ENCODE peak calls at places on chromosomes 13 and 19, in nine cellular contexts. One of them, this sample, is unnamed.

GRCh38 chr19:2729943-2730818 is 9.0 kb upstream of the DIRAS1 start:
- DNase-seq in mammary epithelial cell: no peak
- DNase-seq in tibial artery: no peak
- DNase-seq in IMR-90: no peak
- DNase-seq in gastrocnemius medialis: no peak
- DNase-seq in neural progenitor cell: no peak
- DNase-seq in hepatocyte: no peak
- DNase-seq in MM.1S: no peak
- DNase-seq in PC-3: no peak
- DNase-seq in this sample: no peak

GRCh38 chr19:31256601-31256990 is 92.6 kb downstream of the TSHZ3 start:
- DNase-seq in mammary epithelial cell: no peak
- DNase-seq in tibial artery: no peak
- DNase-seq in IMR-90: no peak
- DNase-seq in gastrocnemius medialis: no peak
- DNase-seq in neural progenitor cell: no peak
- DNase-seq in hepatocyte: no peak
- DNase-seq in MM.1S: no peak
- DNase-seq in PC-3: no peak
- DNase-seq in this sample: no peak

GRCh38 chr19:57587529-57587928 is 3.6 kb downstream of the ZIK1 start:
- DNase-seq in mammary epithelial cell: peak; percentile 83
- DNase-seq in tibial artery: no peak
- DNase-seq in IMR-90: peak; percentile 87
- DNase-seq in gastrocnemius medialis: no peak
- DNase-seq in neural progenitor cell: no peak
- DNase-seq in hepatocyte: no peak
- DNase-seq in MM.1S: no peak
- DNase-seq in PC-3: peak; percentile 61
- DNase-seq in this sample: no peak

GRCh38 chr13:113938716-113939115 is 35.2 kb downstream of the C13orf46 start:
- DNase-seq in mammary epithelial cell: no peak
- DNase-seq in tibial artery: no peak
- DNase-seq in IMR-90: no peak
- DNase-seq in gastrocnemius medialis: no peak
- DNase-seq in neural progenitor cell: no peak
- DNase-seq in hepatocyte: no peak
- DNase-seq in MM.1S: no peak
- DNase-seq in PC-3: no peak
- DNase-seq in this sample: no peak

GRCh38 chr19:1105873-1106840 is 2.4 kb downstream of the GPX4 start:
- DNase-seq in mammary epithelial cell: no peak
- DNase-seq in tibial artery: no peak
- DNase-seq in IMR-90: no peak
- DNase-seq in gastrocnemius medialis: no peak
- DNase-seq in neural progenitor cell: no peak
- DNase-seq in hepatocyte: no peak
- DNase-seq in MM.1S: no peak
- DNase-seq in PC-3: no peak
- DNase-seq in this sample: no peak

GRCh38 chr13:90068658-90069057 is 1278.8 kb upstream of the MIR17HG start:
- DNase-seq in mammary epithelial cell: no peak
- DNase-seq in tibial artery: no peak
- DNase-seq in IMR-90: no peak
- DNase-seq in gastrocnemius medialis: no peak
- DNase-seq in neural progenitor cell: no peak
- DNase-seq in hepatocyte: no peak
- DNase-seq in MM.1S: peak; percentile 47
- DNase-seq in PC-3: no peak
- DNase-seq in this sample: no peak

GRCh38 chr19:43763473-43763939 is 8.7 kb upstream of the SMG9 start:
- DNase-seq in mammary epithelial cell: no peak
- DNase-seq in tibial artery: no peak
- DNase-seq in IMR-90: peak; percentile 45
- DNase-seq in gastrocnemius medialis: no peak
- DNase-seq in neural progenitor cell: no peak
- DNase-seq in hepatocyte: no peak
- DNase-seq in MM.1S: no peak
- DNase-seq in PC-3: no peak
- DNase-seq in this sample: no peak

GRCh38 chr13:89401209-89401810 is 1730.1 kb downstream of the SLITRK5 start:
- DNase-seq in mammary epithelial cell: peak; percentile 91
- DNase-seq in tibial artery: no peak
- DNase-seq in IMR-90: peak; percentile 73
- DNase-seq in gastrocnemius medialis: no peak
- DNase-seq in neural progenitor cell: no peak
- DNase-seq in hepatocyte: peak; percentile 34
- DNase-seq in MM.1S: no peak
- DNase-seq in PC-3: peak; percentile 61
- DNase-seq in this sample: no peak

GRCh38 chr19:4391701-4392543 is 8.4 kb downstream of the SH3GL1 start:
- DNase-seq in mammary epithelial cell: peak; percentile 48
- DNase-seq in tibial artery: no peak
- DNase-seq in IMR-90: peak; percentile 91
- DNase-seq in gastrocnemius medialis: peak; percentile 44
- DNase-seq in neural progenitor cell: no peak
- DNase-seq in hepatocyte: no peak
- DNase-seq in MM.1S: no peak
- DNase-seq in PC-3: no peak
- DNase-seq in this sample: no peak

GRCh38 chr19:43372462-43372861 is 19.0 kb downstream of the CD177 start:
- DNase-seq in mammary epithelial cell: peak; percentile 18
- DNase-seq in tibial artery: no peak
- DNase-seq in IMR-90: peak; percentile 24
- DNase-seq in gastrocnemius medialis: no peak
- DNase-seq in neural progenitor cell: no peak
- DNase-seq in hepatocyte: no peak
- DNase-seq in MM.1S: no peak
- DNase-seq in PC-3: no peak
- DNase-seq in this sample: no peak

GRCh38 chr13:92103673-92104296 is 705.4 kb downstream of the GPC5 start:
- DNase-seq in mammary epithelial cell: no peak
- DNase-seq in tibial artery: no peak
- DNase-seq in IMR-90: peak; percentile 9
- DNase-seq in gastrocnemius medialis: no peak
- DNase-seq in neural progenitor cell: no peak
- DNase-seq in hepatocyte: peak; percentile 13
- DNase-seq in MM.1S: no peak
- DNase-seq in PC-3: peak; percentile 23
- DNase-seq in this sample: no peak

GRCh38 chr19:33868821-33869412 is 72.2 kb downstream of the KCTD15 start:
- DNase-seq in mammary epithelial cell: peak; percentile 50
- DNase-seq in tibial artery: no peak
- DNase-seq in IMR-90: no peak
- DNase-seq in gastrocnemius medialis: no peak
- DNase-seq in neural progenitor cell: peak; percentile 50
- DNase-seq in hepatocyte: peak; percentile 44
- DNase-seq in MM.1S: no peak
- DNase-seq in PC-3: no peak
- DNase-seq in this sample: no peak

GRCh38 chr13:108306768-108307332 is 37.3 kb downstream of the TNFSF13B start:
- DNase-seq in mammary epithelial cell: no peak
- DNase-seq in tibial artery: no peak
- DNase-seq in IMR-90: no peak
- DNase-seq in gastrocnemius medialis: no peak
- DNase-seq in neural progenitor cell: no peak
- DNase-seq in hepatocyte: no peak
- DNase-seq in MM.1S: no peak
- DNase-seq in PC-3: no peak
- DNase-seq in this sample: peak; percentile 37

GRCh38 chr13:48818495-48818961 is 157.2 kb upstream of the FNDC3A start:
- DNase-seq in mammary epithelial cell: peak; percentile 87
- DNase-seq in tibial artery: no peak
- DNase-seq in IMR-90: peak; percentile 98
- DNase-seq in gastrocnemius medialis: no peak
- DNase-seq in neural progenitor cell: no peak
- DNase-seq in hepatocyte: peak; percentile 68
- DNase-seq in MM.1S: no peak
- DNase-seq in PC-3: peak; percentile 82
- DNase-seq in this sample: no peak

GRCh38 chr13:20360041-20360491 is 127.9 kb upstream of the GJB6 start:
- DNase-seq in mammary epithelial cell: peak; percentile 51
- DNase-seq in tibial artery: no peak
- DNase-seq in IMR-90: peak; percentile 43
- DNase-seq in gastrocnemius medialis: no peak
- DNase-seq in neural progenitor cell: no peak
- DNase-seq in hepatocyte: no peak
- DNase-seq in MM.1S: no peak
- DNase-seq in PC-3: peak; percentile 70
- DNase-seq in this sample: no peak

GRCh38 chr19:52993342-52994178 is 20.2 kb upstream of the ERVV-1 start:
- DNase-seq in mammary epithelial cell: peak; percentile 71
- DNase-seq in tibial artery: peak; percentile 79
- DNase-seq in IMR-90: peak; percentile 66
- DNase-seq in gastrocnemius medialis: peak; percentile 27
- DNase-seq in neural progenitor cell: peak; percentile 96
- DNase-seq in hepatocyte: peak; percentile 91
- DNase-seq in MM.1S: no peak
- DNase-seq in PC-3: peak; percentile 79
- DNase-seq in this sample: peak; percentile 71

GRCh38 chr19:56671613-56671994 is at the start of gene ZNF835:
- DNase-seq in mammary epithelial cell: no peak
- DNase-seq in tibial artery: peak; percentile 88
- DNase-seq in IMR-90: no peak
- DNase-seq in gastrocnemius medialis: peak; percentile 80
- DNase-seq in neural progenitor cell: no peak
- DNase-seq in hepatocyte: no peak
- DNase-seq in MM.1S: no peak
- DNase-seq in PC-3: no peak
- DNase-seq in this sample: peak; percentile 79

GRCh38 chr13:64847767-64848166 is 2382.4 kb downstream of the PCDH9 start:
- DNase-seq in mammary epithelial cell: no peak
- DNase-seq in tibial artery: no peak
- DNase-seq in IMR-90: no peak
- DNase-seq in gastrocnemius medialis: no peak
- DNase-seq in neural progenitor cell: no peak
- DNase-seq in hepatocyte: no peak
- DNase-seq in MM.1S: no peak
- DNase-seq in PC-3: no peak
- DNase-seq in this sample: no peak

GRCh38 chr19:55647732-55648656 is at the start of gene CCDC106:
- DNase-seq in mammary epithelial cell: peak; percentile 27
- DNase-seq in tibial artery: peak; percentile 60
- DNase-seq in IMR-90: peak; percentile 68
- DNase-seq in gastrocnemius medialis: peak; percentile 56
- DNase-seq in neural progenitor cell: peak; percentile 90
- DNase-seq in hepatocyte: peak; percentile 82
- DNase-seq in MM.1S: peak; percentile 30
- DNase-seq in PC-3: peak; percentile 68
- DNase-seq in this sample: peak; percentile 60

GRCh38 chr13:20305587-20305986 is 73.5 kb upstream of the GJB6 start:
- DNase-seq in mammary epithelial cell: no peak
- DNase-seq in tibial artery: no peak
- DNase-seq in IMR-90: no peak
- DNase-seq in gastrocnemius medialis: no peak
- DNase-seq in neural progenitor cell: no peak
- DNase-seq in hepatocyte: no peak
- DNase-seq in MM.1S: no peak
- DNase-seq in PC-3: peak; percentile 15
- DNase-seq in this sample: no peak

GRCh38 chr19:32605544-32605943 is 24.6 kb downstream of the PDCD5 start:
- DNase-seq in mammary epithelial cell: no peak
- DNase-seq in tibial artery: no peak
- DNase-seq in IMR-90: no peak
- DNase-seq in gastrocnemius medialis: no peak
- DNase-seq in neural progenitor cell: no peak
- DNase-seq in hepatocyte: no peak
- DNase-seq in MM.1S: no peak
- DNase-seq in PC-3: no peak
- DNase-seq in this sample: no peak

GRCh38 chr13:114066956-114067355 is 65.5 kb downstream of the RASA3 start:
- DNase-seq in mammary epithelial cell: no peak
- DNase-seq in tibial artery: no peak
- DNase-seq in IMR-90: no peak
- DNase-seq in gastrocnemius medialis: no peak
- DNase-seq in neural progenitor cell: no peak
- DNase-seq in hepatocyte: no peak
- DNase-seq in MM.1S: no peak
- DNase-seq in PC-3: no peak
- DNase-seq in this sample: no peak

GRCh38 chr13:71290963-71291937 is 575.8 kb downstream of the DACH1 start:
- DNase-seq in mammary epithelial cell: peak; percentile 43
- DNase-seq in tibial artery: no peak
- DNase-seq in IMR-90: peak; percentile 1
- DNase-seq in gastrocnemius medialis: peak; percentile 29
- DNase-seq in neural progenitor cell: no peak
- DNase-seq in hepatocyte: no peak
- DNase-seq in MM.1S: peak; percentile 85
- DNase-seq in PC-3: peak; percentile 71
- DNase-seq in this sample: peak; percentile 78

GRCh38 chr19:7229735-7230134 is 64.5 kb downstream of the INSR start:
- DNase-seq in mammary epithelial cell: no peak
- DNase-seq in tibial artery: no peak
- DNase-seq in IMR-90: no peak
- DNase-seq in gastrocnemius medialis: no peak
- DNase-seq in neural progenitor cell: no peak
- DNase-seq in hepatocyte: no peak
- DNase-seq in MM.1S: no peak
- DNase-seq in PC-3: no peak
- DNase-seq in this sample: no peak
- H3K4me1 ChIP-seq in mammary epithelial cell: no peaks in the 10 kb centered on the region
- H3K4me1 ChIP-seq in tibial artery: no peaks in the 10 kb centered on the region
- H3K4me1 ChIP-seq in IMR-90: no peaks in the 10 kb centered on the region
- H3K4me1 ChIP-seq in gastrocnemius medialis: peaks cover 35% of the 10 kb centered on the region
- H3K4me1 ChIP-seq in neural progenitor cell: peaks cover 1% of the 10 kb centered on the region
- H3K4me1 ChIP-seq in hepatocyte: peaks cover 1% of the 10 kb centered on the region
- H3K4me1 ChIP-seq in MM.1S: no peaks in the 10 kb centered on the region
- H3K4me1 ChIP-seq in PC-3: no peaks in the 10 kb centered on the region
- H3K4me1 ChIP-seq in this sample: no peaks in the 10 kb centered on the region

GRCh38 chr13:110540871-110541525 is 20.5 kb downstream of the RAB20 start:
- DNase-seq in mammary epithelial cell: no peak
- DNase-seq in tibial artery: no peak
- DNase-seq in IMR-90: no peak
- DNase-seq in gastrocnemius medialis: no peak
- DNase-seq in neural progenitor cell: peak; percentile 55
- DNase-seq in hepatocyte: no peak
- DNase-seq in MM.1S: no peak
- DNase-seq in PC-3: no peak
- DNase-seq in this sample: no peak
- H3K4me1 ChIP-seq in mammary epithelial cell: no peaks in the 10 kb centered on the region
- H3K4me1 ChIP-seq in tibial artery: no peaks in the 10 kb centered on the region
- H3K4me1 ChIP-seq in IMR-90: peaks cover 9% of the 10 kb centered on the region
- H3K4me1 ChIP-seq in gastrocnemius medialis: peaks cover 12% of the 10 kb centered on the region
- H3K4me1 ChIP-seq in neural progenitor cell: peaks cover 11% of the 10 kb centered on the region
- H3K4me1 ChIP-seq in hepatocyte: peaks cover 22% of the 10 kb centered on the region
- H3K4me1 ChIP-seq in MM.1S: no peaks in the 10 kb centered on the region
- H3K4me1 ChIP-seq in PC-3: peaks cover 6% of the 10 kb centered on the region
- H3K4me1 ChIP-seq in this sample: no peaks in the 10 kb centered on the region

GRCh38 chr19:12786149-12786870 is 5.0 kb upstream of the JUNB start:
- DNase-seq in mammary epithelial cell: no peak
- DNase-seq in tibial artery: peak; percentile 79
- DNase-seq in IMR-90: no peak
- DNase-seq in gastrocnemius medialis: peak; percentile 71
- DNase-seq in neural progenitor cell: no peak
- DNase-seq in hepatocyte: no peak
- DNase-seq in MM.1S: no peak
- DNase-seq in PC-3: peak; percentile 75
- DNase-seq in this sample: no peak
- H3K4me1 ChIP-seq in mammary epithelial cell: peaks cover 81% of the 10 kb centered on the region
- H3K4me1 ChIP-seq in tibial artery: peaks cover 5% of the 10 kb centered on the region
- H3K4me1 ChIP-seq in IMR-90: peaks cover 51% of the 10 kb centered on the region
- H3K4me1 ChIP-seq in gastrocnemius medialis: peaks cover 48% of the 10 kb centered on the region
- H3K4me1 ChIP-seq in neural progenitor cell: peaks cover 39% of the 10 kb centered on the region
- H3K4me1 ChIP-seq in hepatocyte: peaks cover 74% of the 10 kb centered on the region
- H3K4me1 ChIP-seq in MM.1S: peaks cover 28% of the 10 kb centered on the region
- H3K4me1 ChIP-seq in PC-3: peaks cover 79% of the 10 kb centered on the region
- H3K4me1 ChIP-seq in this sample: peaks cover 50% of the 10 kb centered on the region

GRCh38 chr19:42023943-42024260 is 29.9 kb upstream of the ATP1A3 start:
- DNase-seq in mammary epithelial cell: no peak
- DNase-seq in tibial artery: no peak
- DNase-seq in IMR-90: no peak
- DNase-seq in gastrocnemius medialis: no peak
- DNase-seq in neural progenitor cell: no peak
- DNase-seq in hepatocyte: no peak
- DNase-seq in MM.1S: no peak
- DNase-seq in PC-3: no peak
- DNase-seq in this sample: no peak
- H3K4me1 ChIP-seq in mammary epithelial cell: no peaks in the 10 kb centered on the region
- H3K4me1 ChIP-seq in tibial artery: no peaks in the 10 kb centered on the region
- H3K4me1 ChIP-seq in IMR-90: peaks cover 13% of the 10 kb centered on the region
- H3K4me1 ChIP-seq in gastrocnemius medialis: peaks cover 5% of the 10 kb centered on the region
- H3K4me1 ChIP-seq in neural progenitor cell: no peaks in the 10 kb centered on the region
- H3K4me1 ChIP-seq in hepatocyte: no peaks in the 10 kb centered on the region
- H3K4me1 ChIP-seq in MM.1S: no peaks in the 10 kb centered on the region
- H3K4me1 ChIP-seq in PC-3: peaks cover under 1% of the 10 kb centered on the region
- H3K4me1 ChIP-seq in this sample: no peaks in the 10 kb centered on the region